ENCODE peak calls at places on chromosomes 1 and 21, in six cellular contexts. H is heart right ventricle; R is stimulated activated CD4-positive, alpha-beta T cell treated with anti-CD3 and anti-CD28 coated beads, Interleukin-12 subunit alpha, Interleukin-12 subunit beta, amount 100 ng/mL, for 48 hours; A is MV-4-11; V is activated CD8-positive, alpha-beta T cell treated with anti-CD3 and anti-CD28 coated beads for 36 hours; W is GM23338. C is an unnamed sample.

GRCh38 chr1:233707906-233708292 is 94.0 kb downstream of the KCNK1 start:
- DNase-seq in R (no peak), A (no peak), W (no peak), V (no peak), H (no peak), C (no peak)

GRCh38 chr21:21174676-21175075 is 176.5 kb downstream of the NCAM2 start:
- DNase-seq in W (no peak), R (no peak), A (no peak), H (no peak), V (no peak), C (no peak)

GRCh38 chr1:199151634-199152429 is 513.0 kb downstream of the PTPRC start:
- DNase-seq in H (no peak), V (no peak), R (no peak), A (no peak), W (no peak), C (no peak)

GRCh38 chr1:42334240-42335049 is 590 bp downstream of the FOXJ3 start:
- DNase-seq in A (peak; percentile 63), H (peak; percentile 47), W (peak; percentile 65), R (peak; percentile 34), V (peak; percentile 50), C (peak; percentile 91)

GRCh38 chr1:205261946-205262668 is 34.4 kb downstream of the TMCC2 start:
- DNase-seq in A (no peak), R (no peak), V (no peak), H (no peak), W (peak; percentile 61), C (peak; percentile 70)

GRCh38 chr1:109782514-109782913 is 18.8 kb upstream of the EPS8L3 start:
- DNase-seq in V (no peak), W (peak; percentile 52), R (no peak), A (no peak), H (peak; percentile 4), C (no peak)

GRCh38 chr1:51070011-51070410 is 32.0 kb upstream of the C1orf185 start:
- DNase-seq in H (no peak), V (no peak), A (no peak), R (no peak), W (no peak), C (no peak)

GRCh38 chr1:54220004-54220811 is 20.2 kb downstream of the MRPL37 start:
- DNase-seq in W (no peak), R (no peak), H (peak; percentile 69), A (peak; percentile 81), V (no peak), C (no peak)

GRCh38 chr1:154442006-154442740 is 37.0 kb downstream of the IL6R start:
- DNase-seq in H (no peak), W (peak; percentile 54), R (no peak), V (no peak), A (no peak), C (peak; percentile 86)

GRCh38 chr1:160567858-160568682 is 11.2 kb downstream of the CD84 start:
- DNase-seq in R (peak; percentile 43), W (no peak), H (no peak), V (peak; percentile 92), A (no peak), C (no peak)

GRCh38 chr1:203278885-203279406 is 26.4 kb upstream of the BTG2 start:
- DNase-seq in H (no peak), A (no peak), V (no peak), W (no peak), R (no peak), C (no peak)

GRCh38 chr1:82778612-82779011 is 977.9 kb downstream of the ADGRL2 start:
- DNase-seq in R (no peak), V (no peak), A (no peak), W (peak; percentile 66), H (no peak), C (peak; percentile 19)

GRCh38 chr1:180234369-180235076 is 4.5 kb downstream of the LHX4 start:
- DNase-seq in A (no peak), W (peak; percentile 79), V (no peak), H (no peak), R (no peak), C (peak; percentile 85)

GRCh38 chr1:38586993-38587646 is 272.5 kb downstream of the RRAGC start:
- DNase-seq in W (peak; percentile 86), H (peak; percentile 34), V (peak; percentile 63), A (no peak), R (peak; percentile 46), C (peak; percentile 91)

GRCh38 chr1:36881541-36881940 is 152.8 kb downstream of the GRIK3 start:
- DNase-seq in H (no peak), V (no peak), R (no peak), W (no peak), A (no peak), C (no peak)

GRCh38 chr21:45454081-45454923 is 49.3 kb downstream of the COL18A1 start:
- DNase-seq in V (no peak), H (peak; percentile 29), R (no peak), A (no peak), W (no peak), C (no peak)

GRCh38 chr1:117541003-117541402 is 64.8 kb upstream of the TENT5C start:
- DNase-seq in V (no peak), R (no peak), W (no peak), H (no peak), A (peak; percentile 21), C (no peak)

GRCh38 chr1:163875214-163875926 is 553.6 kb downstream of the NUF2 start:
- DNase-seq in W (no peak), V (no peak), R (no peak), A (no peak), H (peak; percentile 18), C (no peak)

GRCh38 chr1:230901711-230902110 is 33.4 kb upstream of the C1orf198 start:
- DNase-seq in R (no peak), V (no peak), W (no peak), A (no peak), H (no peak), C (no peak)

GRCh38 chr1:38140025-38140487 is 93.5 kb upstream of the POU3F1 start:
- DNase-seq in H (no peak), A (no peak), R (no peak), W (peak; percentile 73), V (no peak), C (peak; percentile 68)

GRCh38 chr1:245380790-245381535 is 226.2 kb downstream of the KIF26B start:
- DNase-seq in A (no peak), R (no peak), V (peak; percentile 19), H (no peak), W (peak; percentile 63), C (peak; percentile 63)

GRCh38 chr1:208081972-208082371 is 162.2 kb downstream of the PLXNA2 start:
- DNase-seq in W (peak; percentile 52), R (no peak), A (no peak), V (no peak), H (no peak), C (peak; percentile 75)

GRCh38 chr1:209672705-209673630 is 2.2 kb upstream of the G0S2 start:
- DNase-seq in H (no peak), A (peak; percentile 59), W (no peak), R (no peak), V (peak; percentile 73), C (no peak)

GRCh38 chr1:248924696-248925532 is 18.9 kb downstream of the PGBD2 start:
- DNase-seq in V (peak; percentile 77), R (peak; percentile 30), W (peak; percentile 69), A (peak; percentile 93), H (no peak), C (peak; percentile 63)

GRCh38 chr1:108502624-108503023 is 52.5 kb downstream of the NBPF6 start:
- DNase-seq in H (no peak), W (no peak), A (no peak), V (no peak), R (no peak), C (no peak)

GRCh38 chr1:165424454-165425283 is 20.3 kb downstream of the RXRG start:
- DNase-seq in V (no peak), W (no peak), H (peak; percentile 37), R (no peak), A (peak; percentile 78), C (no peak)

GRCh38 chr1:10856863-10857598 is 60.6 kb upstream of the CASZ1 start:
- DNase-seq in A (no peak), H (no peak), W (no peak), V (no peak), R (no peak), C (peak; percentile 58)

GRCh38 chr1:12080773-12081556 is 17.9 kb downstream of the TNFRSF8 start:
- DNase-seq in V (no peak), R (no peak), A (no peak), W (no peak), H (no peak), C (peak; percentile 19)

GRCh38 chr1:110250749-110251148 is 40.6 kb downstream of the KCNC4 start:
- DNase-seq in R (no peak), A (no peak), W (no peak), V (no peak), H (no peak), C (no peak)

GRCh38 chr1:85330206-85330605 is 53.8 kb upstream of the BCL10 start:
- DNase-seq in V (no peak), W (peak; percentile 36), A (no peak), H (no peak), R (no peak), C (peak; percentile 14)

C was measured in H7.